ENCODE peak calls at places on chromosomes 6 and 20, in four cellular contexts. One of them, this sample, is unnamed. For H3K4me1, the result is how much of the 10 kb centered on the place peaks cover.

GRCh38 chr6:18293192-18293904 is 29.0 kb upstream of the DEK start:
- DNase-seq in effector memory CD4-positive, alpha-beta T cell: no peak
- DNase-seq in right atrium auricular region: no peak
- DNase-seq in GM23338: no peak
- DNase-seq in this sample: no peak

GRCh38 chr6:53161481-53162009 is 12.9 kb upstream of the GCM1 start:
- DNase-seq in effector memory CD4-positive, alpha-beta T cell: no peak
- DNase-seq in right atrium auricular region: no peak
- DNase-seq in GM23338: no peak
- DNase-seq in this sample: no peak

GRCh38 chr6:136127856-136128255 is 122.3 kb downstream of the MTFR2 start:
- DNase-seq in effector memory CD4-positive, alpha-beta T cell: no peak
- DNase-seq in right atrium auricular region: no peak
- DNase-seq in GM23338: no peak
- DNase-seq in this sample: no peak

GRCh38 chr20:63475209-63475608 is 2.8 kb upstream of the KCNQ2 start:
- DNase-seq in effector memory CD4-positive, alpha-beta T cell: no peak
- DNase-seq in right atrium auricular region: no peak
- DNase-seq in GM23338: peak
- DNase-seq in this sample: no peak

GRCh38 chr6:113879186-113880096 is 22.3 kb downstream of the MARCKS start:
- DNase-seq in effector memory CD4-positive, alpha-beta T cell: no peak
- DNase-seq in right atrium auricular region: peak
- DNase-seq in GM23338: peak
- DNase-seq in this sample: no peak

GRCh38 chr6:73854998-73855718 is 159.2 kb downstream of the CD109 start:
- DNase-seq in effector memory CD4-positive, alpha-beta T cell: peak
- DNase-seq in right atrium auricular region: no peak
- DNase-seq in GM23338: peak
- DNase-seq in this sample: peak

GRCh38 chr6:105648276-105648675 is 245.4 kb upstream of the PREP start:
- DNase-seq in effector memory CD4-positive, alpha-beta T cell: no peak
- DNase-seq in right atrium auricular region: no peak
- DNase-seq in GM23338: peak
- DNase-seq in this sample: no peak

GRCh38 chr20:47699804-47700203 is 85.5 kb downstream of the SULF2 start:
- DNase-seq in effector memory CD4-positive, alpha-beta T cell: no peak
- DNase-seq in right atrium auricular region: no peak
- DNase-seq in GM23338: no peak
- DNase-seq in this sample: no peak

GRCh38 chr6:128696651-128697391 is 176.4 kb upstream of the PTPRK start:
- DNase-seq in effector memory CD4-positive, alpha-beta T cell: no peak
- DNase-seq in right atrium auricular region: no peak
- DNase-seq in GM23338: no peak
- DNase-seq in this sample: no peak

GRCh38 chr20:58092871-58093270 is 135.6 kb downstream of the ANKRD60 start:
- DNase-seq in effector memory CD4-positive, alpha-beta T cell: no peak
- DNase-seq in right atrium auricular region: no peak
- DNase-seq in GM23338: no peak
- DNase-seq in this sample: no peak

GRCh38 chr6:92122746-92123145 is 1296.6 kb downstream of the EPHA7 start:
- DNase-seq in effector memory CD4-positive, alpha-beta T cell: no peak
- DNase-seq in right atrium auricular region: no peak
- DNase-seq in GM23338: peak
- DNase-seq in this sample: no peak

GRCh38 chr6:89487864-89488263 is 54.9 kb downstream of the ANKRD6 start:
- DNase-seq in effector memory CD4-positive, alpha-beta T cell: no peak
- DNase-seq in right atrium auricular region: no peak
- DNase-seq in GM23338: no peak
- DNase-seq in this sample: no peak

GRCh38 chr20:31666258-31667042 is 28.7 kb downstream of the COX4I2 start:
- DNase-seq in effector memory CD4-positive, alpha-beta T cell: no peak
- DNase-seq in right atrium auricular region: no peak
- DNase-seq in GM23338: no peak
- DNase-seq in this sample: peak

GRCh38 chr6:21501815-21502214 is 91.7 kb upstream of the SOX4 start:
- DNase-seq in effector memory CD4-positive, alpha-beta T cell: no peak
- DNase-seq in right atrium auricular region: no peak
- DNase-seq in GM23338: no peak
- DNase-seq in this sample: no peak

GRCh38 chr20:3763691-3764601 is 3.6 kb downstream of the ADISSP start:
- DNase-seq in effector memory CD4-positive, alpha-beta T cell: no peak
- DNase-seq in right atrium auricular region: no peak
- DNase-seq in GM23338: no peak
- DNase-seq in this sample: no peak

GRCh38 chr6:144999127-144999526 is 714.0 kb downstream of the UTRN start:
- DNase-seq in effector memory CD4-positive, alpha-beta T cell: no peak
- DNase-seq in right atrium auricular region: no peak
- DNase-seq in GM23338: no peak
- DNase-seq in this sample: no peak

GRCh38 chr6:44858998-44859397 is 469.1 kb upstream of the RUNX2 start:
- DNase-seq in effector memory CD4-positive, alpha-beta T cell: no peak
- DNase-seq in right atrium auricular region: no peak
- DNase-seq in GM23338: peak
- DNase-seq in this sample: peak

GRCh38 chr6:148401581-148401980 is 58.9 kb downstream of the SASH1 start:
- DNase-seq in effector memory CD4-positive, alpha-beta T cell: no peak
- DNase-seq in right atrium auricular region: no peak
- DNase-seq in GM23338: no peak
- DNase-seq in this sample: no peak

GRCh38 chr20:15895126-15895525 is 678.1 kb downstream of the KIF16B start:
- DNase-seq in effector memory CD4-positive, alpha-beta T cell: no peak
- DNase-seq in right atrium auricular region: no peak
- DNase-seq in GM23338: no peak
- DNase-seq in this sample: no peak

GRCh38 chr6:42088101-42088591 is 37.8 kb downstream of the TAF8 start:
- DNase-seq in effector memory CD4-positive, alpha-beta T cell: no peak
- DNase-seq in right atrium auricular region: peak
- DNase-seq in GM23338: peak
- DNase-seq in this sample: no peak

GRCh38 chr6:87393026-87393622 is 14.6 kb upstream of the CFAP206 start:
- DNase-seq in effector memory CD4-positive, alpha-beta T cell: peak
- DNase-seq in right atrium auricular region: no peak
- DNase-seq in GM23338: peak
- DNase-seq in this sample: peak

GRCh38 chr6:155274106-155274505 is 10.3 kb downstream of the CLDN20 start:
- DNase-seq in effector memory CD4-positive, alpha-beta T cell: no peak
- DNase-seq in right atrium auricular region: no peak
- DNase-seq in GM23338: no peak
- DNase-seq in this sample: no peak

GRCh38 chr6:11500008-11500407 is 37.5 kb upstream of the TMEM170B start:
- DNase-seq in effector memory CD4-positive, alpha-beta T cell: no peak
- DNase-seq in right atrium auricular region: no peak
- DNase-seq in GM23338: no peak
- DNase-seq in this sample: no peak

GRCh38 chr20:49713779-49714712 is at the start of gene B4GALT5:
- DNase-seq in effector memory CD4-positive, alpha-beta T cell: peak
- DNase-seq in right atrium auricular region: no peak
- DNase-seq in GM23338: peak
- DNase-seq in this sample: peak

GRCh38 chr6:165837948-165838745 is 175.1 kb upstream of the PDE10A start:
- DNase-seq in effector memory CD4-positive, alpha-beta T cell: no peak
- DNase-seq in right atrium auricular region: no peak
- DNase-seq in GM23338: no peak
- DNase-seq in this sample: no peak

GRCh38 chr6:119349341-119350201 is at the start of gene MAN1A1:
- DNase-seq in effector memory CD4-positive, alpha-beta T cell: peak
- DNase-seq in right atrium auricular region: peak
- DNase-seq in GM23338: peak
- DNase-seq in this sample: peak

GRCh38 chr6:24858154-24858801 is 59.6 kb upstream of the ARMH2 start:
- DNase-seq in effector memory CD4-positive, alpha-beta T cell: no peak
- DNase-seq in right atrium auricular region: no peak
- DNase-seq in GM23338: no peak
- DNase-seq in this sample: peak

GRCh38 chr6:166625356-166625755 is 1.7 kb downstream of the RPS6KA2 start:
- DNase-seq in effector memory CD4-positive, alpha-beta T cell: no peak
- DNase-seq in right atrium auricular region: no peak
- DNase-seq in GM23338: no peak
- DNase-seq in this sample: no peak

GRCh38 chr20:53494753-53495152 is 98.9 kb downstream of the ZNF217 start:
- DNase-seq in effector memory CD4-positive, alpha-beta T cell: no peak
- DNase-seq in right atrium auricular region: no peak
- DNase-seq in GM23338: no peak
- DNase-seq in this sample: no peak

GRCh38 chr20:43938932-43939761 is 24.5 kb downstream of the TOX2 start:
- DNase-seq in effector memory CD4-positive, alpha-beta T cell: no peak
- DNase-seq in right atrium auricular region: peak
- DNase-seq in GM23338: no peak
- DNase-seq in this sample: no peak

GRCh38 chr6:46876126-46876525 is 45.6 kb downstream of the ADGRF5 start:
- DNase-seq in effector memory CD4-positive, alpha-beta T cell: no peak
- DNase-seq in right atrium auricular region: no peak
- DNase-seq in GM23338: peak
- DNase-seq in this sample: no peak

GRCh38 chr6:9708600-9708999 is 706.3 kb downstream of the TFAP2A start:
- DNase-seq in effector memory CD4-positive, alpha-beta T cell: no peak
- DNase-seq in right atrium auricular region: no peak
- DNase-seq in GM23338: no peak
- DNase-seq in this sample: no peak

GRCh38 chr20:52812231-52812847 is 159.8 kb upstream of the TSHZ2 start:
- DNase-seq in effector memory CD4-positive, alpha-beta T cell: no peak
- DNase-seq in right atrium auricular region: no peak
- DNase-seq in GM23338: peak
- DNase-seq in this sample: no peak

GRCh38 chr6:90975741-90976140 is 388.9 kb upstream of the MAP3K7 start:
- DNase-seq in effector memory CD4-positive, alpha-beta T cell: no peak
- DNase-seq in right atrium auricular region: no peak
- DNase-seq in GM23338: no peak
- DNase-seq in this sample: no peak

GRCh38 chr6:119105262-119105661 is 26.8 kb upstream of the FAM184A start:
- DNase-seq in effector memory CD4-positive, alpha-beta T cell: no peak
- DNase-seq in right atrium auricular region: no peak
- DNase-seq in GM23338: no peak
- DNase-seq in this sample: no peak

GRCh38 chr6:155936551-155936950 is 480.9 kb upstream of the NOX3 start:
- DNase-seq in effector memory CD4-positive, alpha-beta T cell: no peak
- DNase-seq in right atrium auricular region: no peak
- DNase-seq in GM23338: no peak
- DNase-seq in this sample: no peak

GRCh38 chr6:87606199-87606598 is 16.3 kb downstream of the ORC3 start:
- DNase-seq in effector memory CD4-positive, alpha-beta T cell: no peak
- DNase-seq in right atrium auricular region: no peak
- DNase-seq in GM23338: no peak
- DNase-seq in this sample: no peak

GRCh38 chr6:168225471-168225901 is 94.1 kb downstream of the DACT2 start:
- DNase-seq in effector memory CD4-positive, alpha-beta T cell: no peak
- DNase-seq in right atrium auricular region: peak
- DNase-seq in GM23338: peak
- DNase-seq in this sample: no peak

GRCh38 chr6:36595168-36595818 is 1.1 kb downstream of the SRSF3 start:
- DNase-seq in effector memory CD4-positive, alpha-beta T cell: peak
- DNase-seq in right atrium auricular region: no peak
- DNase-seq in GM23338: peak
- DNase-seq in this sample: peak

GRCh38 chr20:45101333-45101850 is 465 bp upstream of the KCNS1 start:
- DNase-seq in effector memory CD4-positive, alpha-beta T cell: no peak
- DNase-seq in right atrium auricular region: no peak
- DNase-seq in GM23338: no peak
- DNase-seq in this sample: no peak
- H3K4me3 ChIP-seq in effector memory CD4-positive, alpha-beta T cell: no peak
- H3K4me3 ChIP-seq in right atrium auricular region: no peak
- H3K4me3 ChIP-seq in GM23338: peak
- H3K4me3 ChIP-seq in this sample: no peak

DNA sequence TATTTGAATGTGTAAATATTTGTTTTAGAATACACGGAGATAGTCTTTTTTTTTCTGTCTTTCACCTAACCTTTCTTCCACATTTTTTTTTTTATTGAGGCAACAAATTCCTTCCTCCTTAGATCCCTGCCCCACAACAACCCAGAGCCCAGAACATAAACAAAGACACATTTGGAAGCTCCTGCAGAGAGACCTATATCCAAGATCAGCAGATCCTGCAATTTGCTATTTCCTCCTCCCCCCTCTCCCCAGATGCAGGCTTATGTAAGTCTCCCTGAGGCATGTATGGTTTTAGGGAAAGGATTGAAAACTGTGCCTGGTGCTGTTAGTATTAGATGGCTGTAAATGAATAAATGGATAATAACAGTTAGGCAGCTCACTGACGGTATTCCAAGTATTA is 608.2 kb upstream of the CITED2 start:
- DNase-seq in effector memory CD4-positive, alpha-beta T cell: no peak
- DNase-seq in right atrium auricular region: no peak
- DNase-seq in GM23338: peak
- DNase-seq in this sample: no peak
- H3K4me1 ChIP-seq in effector memory CD4-positive, alpha-beta T cell: under half
- H3K4me1 ChIP-seq in right atrium auricular region: under half
- H3K4me1 ChIP-seq in GM23338: under half
- H3K4me1 ChIP-seq in this sample: under half

DNA sequence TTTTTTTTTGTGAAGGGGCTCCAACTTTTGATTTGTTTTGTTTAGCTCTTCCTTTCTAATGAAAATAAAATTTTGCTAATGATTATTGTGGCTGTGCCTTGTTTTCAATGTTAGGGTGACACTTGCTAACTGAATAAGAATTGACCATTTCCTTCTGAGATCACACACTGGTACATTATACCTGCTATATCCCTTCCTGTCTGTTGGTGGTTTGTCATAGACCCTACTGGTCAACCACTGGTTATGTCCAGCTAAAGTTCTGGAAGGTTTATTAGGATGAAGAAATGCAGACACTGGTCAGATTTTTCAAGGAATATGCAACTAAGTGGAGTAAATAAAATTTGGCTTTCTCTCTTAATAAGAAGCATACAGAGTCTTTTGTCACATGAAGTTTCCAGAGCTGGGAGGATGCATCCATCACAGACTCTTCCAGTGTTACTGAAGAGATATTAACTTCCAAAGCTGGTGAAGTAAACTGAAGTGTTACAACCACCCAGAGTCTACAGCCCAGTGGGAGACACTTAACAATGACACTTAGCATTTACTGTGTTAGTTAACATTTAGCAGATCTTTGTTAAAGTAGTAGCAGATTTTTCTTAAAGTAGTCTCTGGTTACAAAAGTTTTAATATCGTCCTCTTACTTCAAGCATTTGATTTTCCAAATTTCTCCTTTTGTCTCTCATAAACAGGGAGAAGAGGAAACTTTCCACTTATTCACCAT is 19.7 kb upstream of the CALHM5 start:
- DNase-seq in effector memory CD4-positive, alpha-beta T cell: no peak
- DNase-seq in right atrium auricular region: no peak
- DNase-seq in GM23338: no peak
- DNase-seq in this sample: no peak
- H3K27ac ChIP-seq in effector memory CD4-positive, alpha-beta T cell: no peak
- H3K27ac ChIP-seq in right atrium auricular region: no peak
- H3K27ac ChIP-seq in GM23338: no peak
- H3K27ac ChIP-seq in this sample: no peak

DNA sequence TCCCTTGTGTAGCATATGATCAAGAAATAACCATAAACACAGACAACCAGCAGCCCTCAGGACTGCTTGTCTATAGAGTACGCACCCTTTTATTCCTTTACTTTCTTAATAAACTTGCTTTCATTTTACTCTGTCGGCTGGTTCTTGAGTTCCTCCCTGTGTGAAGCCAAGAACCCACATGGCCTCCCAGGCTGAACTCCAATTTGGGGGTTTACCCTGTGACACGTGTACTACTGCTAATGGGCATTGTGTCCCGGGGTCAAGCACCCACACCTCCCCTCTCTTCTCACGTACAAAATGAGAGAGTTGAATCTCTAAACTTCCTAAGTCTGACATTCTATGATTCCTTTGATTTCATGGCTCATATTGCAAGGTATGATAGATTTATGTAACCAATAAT is 9.9 kb downstream of the LAMA4 start:
- DNase-seq in effector memory CD4-positive, alpha-beta T cell: no peak
- DNase-seq in right atrium auricular region: no peak
- DNase-seq in GM23338: no peak
- DNase-seq in this sample: no peak
- H3K4me3 ChIP-seq in effector memory CD4-positive, alpha-beta T cell: no peak
- H3K4me3 ChIP-seq in right atrium auricular region: no peak
- H3K4me3 ChIP-seq in GM23338: no peak
- H3K4me3 ChIP-seq in this sample: no peak